ENCODE peak calls at places on chromosomes 7 and 10, in four cellular contexts. I is HepG2, W is K562, P is HEK293T. R is an unnamed sample.

GRCh38 chr10:8375137-8375536 is 320.6 kb downstream of the GATA3 start:
- DNase-seq in I (no peak), W (no peak), P (no peak), R (no peak)

GRCh38 chr7:150937848-150938561 is 40.1 kb downstream of the KCNH2 start:
- DNase-seq in I (no peak), W (no peak), P (no peak), R (no peak)

GRCh38 chr10:113433711-113434110 is 119.1 kb upstream of the HABP2 start:
- DNase-seq in I (no peak), W (no peak), P (no peak), R (no peak)

GRCh38 chr7:120691915-120692314 is 166.0 kb downstream of the TSPAN12 start:
- DNase-seq in I (no peak), W (no peak), P (no peak), R (no peak)

GRCh38 chr10:36534471-36535002 is 590.9 kb upstream of the ANKRD30A start:
- DNase-seq in I (no peak), W (no peak), P (no peak), R (no peak)

GRCh38 chr10:132832186-132832983 is 46.4 kb upstream of the NKX6-2 start:
- DNase-seq in I (no peak), W (no peak), P (no peak), R (no peak)

GRCh38 chr10:70367195-70367796 is 15.1 kb downstream of the LRRC20 start:
- DNase-seq in I (no peak), W (no peak), P (no peak), R (no peak)

GRCh38 chr10:1643911-1644810 is 93.2 kb downstream of the ADARB2 start:
- DNase-seq in I (no peak), W (no peak), P (no peak), R (no peak)

GRCh38 chr7:113120647-113121046 is 2.3 kb upstream of the SMIM30 start:
- DNase-seq in I (no peak), W (no peak), P (no peak), R (no peak)

DNA sequence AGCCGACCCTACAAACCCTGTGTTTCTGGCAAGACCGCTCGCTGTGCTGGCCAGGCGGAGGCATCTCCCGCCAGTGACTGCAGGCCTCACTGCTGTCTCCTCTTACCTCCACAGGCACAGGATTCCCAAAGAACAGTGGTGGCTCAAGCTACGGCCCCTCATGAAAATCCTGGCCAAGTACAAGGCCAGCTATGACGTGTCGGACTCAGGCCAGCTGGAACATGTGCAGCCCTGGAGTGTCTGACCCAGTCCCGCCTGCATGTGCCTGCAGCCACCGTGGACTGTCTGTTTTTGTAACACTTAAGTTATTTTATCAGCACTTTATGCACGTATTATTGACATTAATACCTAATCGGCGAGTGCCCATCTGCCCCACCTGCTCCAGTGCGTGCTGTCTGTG is 36.2 kb downstream of the PITRM1 start:
- DNase-seq in I (no peak), W (no peak), P (no peak), R (no peak)
- TF ChIP-seq ELF4 in I (no peak), W (no peak), P (no peak), R (no peak)

GRCh38 chr10:60182691-60183090 is 207.0 kb downstream of the ANK3 start:
- DNase-seq in I (no peak), W (no peak), P (no peak), R (no peak)
- TF ChIP-seq ELF4 in I (no peak), W (no peak), P (no peak), R (no peak)

GRCh38 chr7:44107116-44107960 is 3.2 kb downstream of the AEBP1 start:
- DNase-seq in I (no peak), W (no peak), P (no peak), R (no peak)

GRCh38 chr7:44106311-44107065 is 2.3 kb downstream of the AEBP1 start:
- DNase-seq in I (no peak), W (no peak), P (no peak), R (no peak)

GRCh38 chr7:44109991-44110390 is 5.8 kb downstream of the AEBP1 start:
- DNase-seq in I (no peak), W (no peak), P (no peak), R (no peak)

GRCh38 chr7:44108768-44109750 is 4.9 kb downstream of the AEBP1 start:
- DNase-seq in I (no peak), W (no peak), P (no peak), R (no peak)

GRCh38 chr7:44107961-44108767 is 4.0 kb downstream of the AEBP1 start:
- DNase-seq in I (no peak), W (no peak), P (no peak), R (no peak)
- TF ChIP-seq ELF4 in I (no peak), W (no peak), P (no peak), R (no peak)

GRCh38 chr7:87785368-87785995 is 90.7 kb downstream of the SLC25A40 start:
- DNase-seq in I (no peak), W (no peak), P (no peak), R (no peak)

GRCh38 chr7:87779806-87780205 is 96.4 kb downstream of the SLC25A40 start:
- DNase-seq in I (no peak), W (no peak), P (no peak), R (no peak)

GRCh38 chr7:87784424-87784823 is 91.7 kb downstream of the SLC25A40 start:
- DNase-seq in I (no peak), W (no peak), P (no peak), R (no peak)
- TF ChIP-seq ELF4 in I (no peak), W (no peak), P (no peak), R (no peak)

DNA sequence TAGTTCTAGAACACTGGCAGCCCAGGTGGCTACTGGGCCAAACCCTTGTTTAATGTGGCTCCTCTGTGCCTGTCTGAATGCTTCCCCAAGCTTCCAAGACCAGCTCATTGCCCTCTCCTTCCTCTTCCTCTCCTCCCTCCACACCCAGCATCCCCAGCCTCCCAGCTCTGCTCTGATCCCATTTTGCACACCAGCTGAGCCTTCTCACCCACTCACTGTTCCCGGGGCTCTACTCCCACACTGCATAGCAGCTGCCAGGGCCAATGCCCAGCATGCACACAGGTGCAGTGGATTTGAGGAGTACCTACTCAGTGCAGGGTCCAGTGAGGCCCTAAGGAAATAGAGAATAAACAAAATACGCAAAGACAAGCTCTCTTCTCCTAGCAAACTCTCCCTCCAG is 46.7 kb downstream of the GPAM start:
- DNase-seq in I (no peak), W (no peak), P (no peak), R (no peak)
- TF ChIP-seq ELF4 in I (no peak), W (no peak), P (no peak), R (no peak)

DNA sequence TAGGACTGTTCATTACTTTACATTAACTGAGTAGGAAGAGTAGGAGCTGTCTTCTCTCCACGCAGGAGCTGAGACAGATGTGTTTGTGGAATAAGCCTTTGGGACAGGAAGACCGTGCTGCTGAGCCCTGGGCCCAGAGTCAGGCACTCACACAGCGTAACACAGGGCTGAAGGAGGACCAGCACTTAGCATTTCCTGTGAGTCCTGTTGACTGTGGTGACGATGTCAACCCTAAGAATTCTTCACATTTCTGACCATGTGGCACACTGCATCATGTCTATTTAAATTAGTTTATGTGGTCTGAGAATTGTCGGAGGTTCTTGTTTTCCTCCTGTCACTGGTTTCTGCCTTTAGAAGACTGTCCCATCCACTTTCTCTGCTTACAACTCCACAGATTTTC is 117.2 kb downstream of the PIP4K2A start:
- DNase-seq in I (no peak), W (no peak), P (no peak), R (no peak)
- TF ChIP-seq ELF4 in I (no peak), W (no peak), P (no peak), R (no peak)

DNA sequence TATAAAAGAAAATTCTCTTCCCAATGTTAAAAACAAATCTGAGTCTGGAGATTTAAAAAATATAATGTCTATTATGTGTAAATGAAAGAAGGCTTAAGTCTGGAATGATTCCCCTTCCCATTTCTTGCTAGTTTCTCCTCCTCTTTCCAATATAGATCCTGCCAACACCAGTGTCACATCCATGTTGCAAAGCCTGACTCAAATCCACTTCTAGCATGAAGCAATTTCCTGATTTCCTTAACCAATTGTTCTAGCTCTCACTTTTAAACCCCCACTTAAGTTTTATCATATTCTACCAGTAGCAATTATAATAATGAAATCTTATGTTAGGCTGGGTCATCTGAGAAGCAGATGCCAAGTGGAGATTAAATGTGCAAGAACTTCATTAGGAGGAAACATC is 100.1 kb upstream of the SEC61G start:
- DNase-seq in I (no peak), W (no peak), P (no peak), R (no peak)
- TF ChIP-seq ELF4 in I (no peak), W (no peak), P (no peak), R (no peak)

GRCh38 chr10:130018730-130019185 is 54.7 kb upstream of the EBF3 start:
- DNase-seq in I (no peak), W (no peak), P (no peak), R (no peak)
- TF ChIP-seq ELF4 in I (no peak), W (no peak), P (no peak), R (no peak)

DNA sequence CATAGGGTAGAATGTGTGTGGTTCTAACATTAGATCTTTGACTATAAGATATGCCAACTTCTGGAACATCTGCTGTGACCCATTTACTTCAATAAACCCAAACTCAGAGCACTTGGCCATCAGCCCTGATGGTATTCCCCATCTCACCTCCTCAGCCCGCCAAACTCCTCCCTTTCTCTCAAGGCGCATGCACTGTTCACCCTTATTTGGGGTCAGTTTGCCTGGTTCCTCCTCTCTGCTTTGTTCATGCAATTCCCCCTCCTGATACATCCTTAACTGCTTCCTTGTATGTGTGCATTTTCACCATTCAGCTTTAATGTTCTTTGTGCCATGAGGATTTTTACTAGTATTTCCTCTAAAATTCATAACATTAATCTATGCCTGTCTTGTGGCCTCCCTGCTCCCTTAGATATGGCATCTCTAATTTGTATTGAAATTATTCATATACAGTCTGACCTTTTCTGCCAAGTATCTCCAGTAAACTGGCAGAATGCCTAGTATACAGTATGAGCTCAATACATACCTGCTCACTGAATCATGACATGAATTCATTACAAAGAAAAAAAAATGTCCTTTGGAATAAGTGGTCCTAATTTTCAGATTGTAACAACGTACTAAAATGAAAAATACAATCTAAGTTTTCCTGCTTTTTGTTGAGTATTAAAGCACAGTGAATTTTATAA is 336.8 kb upstream of the IGFBP3 start:
- DNase-seq in I (no peak), W (no peak), P (no peak), R (no peak)
- TF ChIP-seq ELF4 in I (no peak), W (no peak), P (no peak), R (no peak)

DNA sequence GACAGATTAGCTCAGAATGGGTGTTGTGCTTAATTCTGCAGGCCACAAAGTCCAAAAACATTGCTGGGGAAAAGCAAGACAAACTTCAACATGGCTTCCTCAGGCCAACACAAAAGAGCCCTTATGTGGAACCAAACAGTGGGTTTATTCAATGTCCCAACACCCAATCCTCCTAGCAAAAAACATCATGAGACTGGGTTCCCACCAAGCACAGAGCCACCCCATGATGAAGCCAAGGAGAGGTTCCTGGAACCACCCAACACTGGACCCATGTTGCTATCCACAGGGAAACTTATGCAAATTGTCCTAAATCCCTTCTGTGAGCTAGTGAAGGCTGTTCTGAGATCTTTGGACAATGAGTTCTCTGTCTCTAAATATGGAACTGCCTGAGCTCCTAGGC is 24.0 kb downstream of the SLC25A13 start:
- DNase-seq in I (peak), W (no peak), P (no peak), R (no peak)
- TF ChIP-seq ELF4 in I (no peak), W (no peak), P (no peak), R (no peak)

R was measured in WTC11.